ENCODE peak calls at places on chromosome 9, in seven cellular contexts. V, L, F, K, P, X and M are unnamed samples.

GRCh38 chr9:95584176-95584575 is 67.4 kb upstream of the PTCH1 start:
- DNase-seq in V (no peak), X (no peak), L (no peak), P (no peak), K (no peak), F (no peak), M (no peak)

GRCh38 chr9:127214421-127215265 is 49.9 kb upstream of the GARNL3 start:
- DNase-seq in L (peak), P (peak), K (peak), X (no peak), F (peak), V (no peak), M (peak)

GRCh38 chr9:38619556-38620447 is 594 bp downstream of the ANKRD18A start:
- DNase-seq in L (no peak), X (peak), F (no peak), V (no peak), K (no peak), P (no peak), M (no peak)

GRCh38 chr9:133115604-133116345 is 5.3 kb downstream of the RALGDS start:
- DNase-seq in P (peak), X (peak), L (peak), V (no peak), K (no peak), F (no peak), M (peak)

GRCh38 chr9:73133921-73134407 is 17.7 kb upstream of the ANXA1 start:
- DNase-seq in X (no peak), K (no peak), P (no peak), V (no peak), L (no peak), F (peak), M (no peak)

GRCh38 chr9:110452227-110452801 is 114.7 kb upstream of the TXNDC8 start:
- DNase-seq in P (no peak), K (peak), X (no peak), L (peak), V (no peak), F (peak), M (no peak)

GRCh38 chr9:97502222-97502983 is 937 bp downstream of the TMOD1 start:
- DNase-seq in F (peak), P (peak), L (no peak), X (peak), K (no peak), V (no peak), M (no peak)

GRCh38 chr9:87887661-87888480 is 5.2 kb downstream of the SPATA31E1 start:
- DNase-seq in P (no peak), V (no peak), X (no peak), L (no peak), F (no peak), K (no peak), M (no peak)

GRCh38 chr9:105205787-105206511 is 38.5 kb upstream of the SLC44A1 start:
- DNase-seq in P (peak), L (peak), V (peak), X (peak), F (peak), K (peak), M (peak)

GRCh38 chr9:133506653-133507038 is 18.1 kb downstream of the MYMK start:
- DNase-seq in X (peak), L (peak), V (peak), F (peak), P (peak), K (peak), M (peak)

GRCh38 chr9:107491081-107492053 is 1.8 kb upstream of the KLF4 start:
- DNase-seq in L (no peak), V (no peak), F (no peak), K (peak), P (peak), X (peak), M (no peak)

GRCh38 chr9:6413365-6414263 is 615 bp downstream of the UHRF2 start:
- DNase-seq in F (no peak), V (no peak), X (peak), K (no peak), P (no peak), L (peak), M (no peak)

GRCh38 chr9:117416856-117417255 is 2.0 kb upstream of the ASTN2 start:
- DNase-seq in V (no peak), F (no peak), L (no peak), X (no peak), K (no peak), P (no peak), M (no peak)

GRCh38 chr9:121528642-121529041 is 29.0 kb upstream of the GGTA1 start:
- DNase-seq in V (no peak), X (no peak), F (no peak), L (no peak), P (no peak), K (no peak), M (no peak)

GRCh38 chr9:115849679-115850412 is 303.7 kb upstream of the PAPPA start:
- DNase-seq in V (peak), K (no peak), L (peak), X (no peak), P (no peak), F (peak), M (peak)

GRCh38 chr9:92983984-92984589 is 36.8 kb downstream of the FGD3 start:
- DNase-seq in X (no peak), F (peak), V (no peak), P (no peak), L (peak), K (no peak), M (no peak)

GRCh38 chr9:108468364-108468763 is 387.4 kb downstream of the ACTL7B start:
- DNase-seq in P (peak), L (no peak), K (peak), X (no peak), F (peak), V (no peak), M (no peak)

GRCh38 chr9:109192732-109193361 is 25.8 kb upstream of the FRRS1L start:
- DNase-seq in X (no peak), K (peak), V (no peak), L (peak), F (peak), P (peak), M (no peak)

GRCh38 chr9:114484854-114485443 is 20.3 kb downstream of the WHRN start:
- DNase-seq in V (no peak), P (peak), F (peak), L (peak), K (peak), X (no peak), M (no peak)

GRCh38 chr9:126439402-126439765 is 112.8 kb downstream of the MVB12B start:
- DNase-seq in X (no peak), K (peak), F (peak), P (peak), V (peak), L (peak), M (peak)

GRCh38 chr9:7811679-7812078 is 12.1 kb upstream of the DMAC1 start:
- DNase-seq in L (no peak), X (no peak), V (no peak), F (no peak), K (no peak), P (no peak), M (no peak)

GRCh38 chr9:76560481-76560891 is 101.5 kb downstream of the GCNT1 start:
- DNase-seq in V (no peak), F (peak), L (peak), K (peak), X (no peak), P (no peak), M (peak)

GRCh38 chr9:90307177-90307833 is 335.3 kb downstream of the DIRAS2 start:
- DNase-seq in P (no peak), F (no peak), L (peak), V (no peak), X (no peak), K (peak), M (peak)

GRCh38 chr9:93826209-93826608 is 128.9 kb downstream of the BARX1 start:
- DNase-seq in F (no peak), K (no peak), V (no peak), P (no peak), X (no peak), L (no peak), M (no peak)

GRCh38 chr9:15707000-15707399 is 154.2 kb downstream of the CCDC171 start:
- DNase-seq in P (no peak), F (no peak), X (no peak), L (no peak), K (no peak), V (no peak), M (no peak)

GRCh38 chr9:109231593-109231992 is 64.5 kb upstream of the FRRS1L start:
- DNase-seq in V (no peak), K (no peak), L (no peak), X (no peak), P (no peak), F (peak), M (no peak)

GRCh38 chr9:120693609-120694008 is 20.7 kb downstream of the MEGF9 start:
- DNase-seq in K (no peak), V (no peak), P (no peak), F (no peak), X (no peak), L (no peak), M (no peak)

GRCh38 chr9:84397151-84397728 is 56.7 kb upstream of the SLC28A3 start:
- DNase-seq in V (no peak), L (peak), K (peak), F (peak), P (peak), X (peak), M (peak)

GRCh38 chr9:98584059-98584458 is 124.7 kb downstream of the GABBR2 start:
- DNase-seq in L (no peak), V (no peak), K (peak), P (no peak), X (no peak), F (no peak), M (no peak)

GRCh38 chr9:111959468-111959941 is 62.9 kb downstream of the UGCG start:
- DNase-seq in F (peak), P (no peak), X (peak), L (peak), V (peak), K (peak), M (no peak)

GRCh38 chr9:124036578-124036977 is 25.0 kb downstream of the LHX2 start:
- DNase-seq in K (no peak), L (no peak), V (no peak), P (no peak), F (no peak), X (no peak), M (no peak)

GRCh38 chr9:124040186-124040920 is 28.8 kb downstream of the LHX2 start:
- DNase-seq in V (no peak), L (peak), F (peak), K (peak), P (no peak), X (no peak), M (no peak)

GRCh38 chr9:124038790-124039633 is 27.4 kb downstream of the LHX2 start:
- DNase-seq in K (no peak), F (no peak), V (no peak), P (no peak), X (no peak), L (no peak), M (no peak)

GRCh38 chr9:124038239-124038638 is 26.7 kb downstream of the LHX2 start:
- DNase-seq in X (no peak), K (peak), F (no peak), L (no peak), P (no peak), V (no peak), M (no peak)

DNA sequence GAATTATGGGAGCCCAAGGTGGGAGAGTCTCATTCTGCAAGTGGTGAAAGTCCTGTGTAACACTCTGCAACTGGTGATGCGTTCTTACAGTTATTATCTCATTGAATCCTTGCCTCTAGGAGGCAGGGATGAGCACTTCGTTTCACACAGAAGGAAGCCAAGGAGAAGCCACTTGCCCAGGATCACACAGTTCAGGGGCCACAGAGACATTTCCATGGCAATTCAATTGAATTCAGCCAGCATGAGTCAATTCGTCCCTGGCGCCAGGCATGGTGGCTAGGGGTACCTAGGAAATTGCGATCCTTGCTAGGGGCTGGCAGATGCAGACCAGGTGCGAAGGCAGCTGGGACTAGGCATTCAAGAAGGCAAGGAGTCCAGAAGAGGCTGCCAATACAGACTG is 26.2 kb downstream of the LHX2 start:
- DNase-seq in K (no peak), V (no peak), F (no peak), P (no peak), X (no peak), L (no peak), M (no peak)
- TF ChIP-seq CTCF in K (peak), V (peak), F (no peak), P (no peak), X (no peak), L (no peak), M (no peak)

GRCh38 chr9:2023042-2023441 is 7.9 kb downstream of the SMARCA2 start:
- DNase-seq in F (no peak), L (no peak), X (no peak), K (no peak), V (no peak), P (no peak), M (no peak)
- H3K4me3 ChIP-seq in F (no peak), L (no peak), X (no peak), K (no peak), V (no peak), P (no peak), M (no peak)

GRCh38 chr9:82105729-82106128 is 117.2 kb downstream of the SPATA31D1 start:
- DNase-seq in V (no peak), X (no peak), L (no peak), K (no peak), P (no peak), F (no peak), M (no peak)

GRCh38 chr9:82106536-82106935 is 118.0 kb downstream of the SPATA31D1 start:
- DNase-seq in L (no peak), P (no peak), F (no peak), K (no peak), V (no peak), X (no peak), M (no peak)

GRCh38 chr9:82104252-82104651 is 115.7 kb downstream of the SPATA31D1 start:
- DNase-seq in X (no peak), P (no peak), V (no peak), F (no peak), K (no peak), L (no peak), M (no peak)

GRCh38 chr9:82101475-82101874 is 112.9 kb downstream of the SPATA31D1 start:
- DNase-seq in P (no peak), L (no peak), F (peak), X (no peak), K (no peak), V (no peak), M (no peak)
- TF ChIP-seq CTCF in P (no peak), L (no peak), F (peak), X (no peak), K (no peak), V (peak), M (no peak)

DNA sequence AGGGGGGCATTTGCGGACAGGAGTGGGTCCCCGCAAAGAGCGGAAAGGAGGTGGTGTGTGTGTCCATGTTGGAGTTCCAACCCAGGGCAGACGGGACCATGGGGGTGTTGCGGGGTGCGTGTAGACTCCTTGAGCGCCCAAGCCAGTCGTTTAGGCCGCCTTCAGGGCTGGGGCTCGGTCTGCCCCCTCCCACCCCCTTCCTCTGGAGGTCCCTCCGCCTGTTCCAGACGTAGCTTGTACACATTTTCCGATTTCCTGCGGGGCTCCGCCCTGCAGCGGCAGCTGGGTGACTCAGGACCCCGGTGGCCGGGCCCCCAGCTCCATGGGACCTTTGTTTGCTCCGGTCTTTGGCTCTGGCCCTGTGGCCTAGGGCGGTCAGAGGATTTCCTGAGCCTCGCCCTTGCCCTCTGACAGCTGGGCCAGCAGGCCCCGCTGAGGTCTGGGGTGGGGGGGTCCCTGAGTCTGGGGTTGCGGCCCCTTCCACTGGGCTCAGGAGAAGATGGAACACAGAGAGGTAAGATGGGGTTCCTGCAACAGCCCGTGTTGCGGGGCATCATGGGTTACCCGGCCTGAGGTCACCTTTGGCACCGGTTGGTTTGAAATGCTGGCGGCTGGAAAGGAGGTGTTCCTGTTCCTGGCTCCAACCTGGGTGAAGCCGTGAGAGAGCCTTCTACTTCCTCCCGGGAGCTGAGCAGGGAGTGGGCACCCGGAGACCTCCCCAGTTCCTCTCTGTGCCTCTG is 1.5 kb downstream of the PKN3 start:
- DNase-seq in L (no peak), V (no peak), K (no peak), X (peak), F (no peak), P (no peak), M (no peak)
- H3K4me3 ChIP-seq in L (peak), V (peak), K (peak), X (peak), F (peak), P (no peak), M (peak)

GRCh38 chr9:23117621-23118020 is 671.0 kb downstream of the DMRTA1 start:
- DNase-seq in F (peak), L (peak), V (no peak), X (no peak), K (no peak), P (no peak), M (peak)

GRCh38 chr9:23120630-23121029 is 674.0 kb downstream of the DMRTA1 start:
- DNase-seq in K (no peak), P (no peak), L (no peak), X (no peak), F (no peak), V (no peak), M (no peak)

DNA sequence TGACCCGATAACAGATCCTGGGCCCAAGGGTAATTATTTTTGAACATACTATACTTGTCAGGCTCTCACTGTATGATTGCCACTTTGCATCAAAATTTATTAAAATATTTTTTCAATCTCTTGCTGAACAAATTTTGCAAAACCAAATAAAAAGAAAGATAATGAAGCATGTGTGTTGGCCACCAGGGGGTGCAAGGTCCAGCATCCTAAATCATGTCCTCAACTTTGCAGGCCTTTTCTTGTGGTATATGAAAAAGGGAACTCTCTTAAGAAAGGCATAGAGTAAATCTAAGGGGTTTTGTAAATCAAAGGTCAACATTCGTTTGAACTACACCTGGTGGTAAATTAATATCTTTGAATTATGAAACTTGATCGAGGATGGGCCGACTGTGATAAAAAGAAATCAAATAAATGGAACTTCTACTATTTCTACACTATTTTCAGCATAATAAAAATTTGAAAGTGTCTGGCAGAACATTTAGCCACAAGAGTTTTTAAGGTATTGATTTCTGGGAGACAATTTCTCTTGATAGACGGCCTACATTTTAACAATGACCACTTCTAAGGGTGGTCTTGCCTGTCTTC is 676.5 kb downstream of the DMRTA1 start:
- DNase-seq in L (peak), V (no peak), F (peak), P (peak), X (peak), K (peak), M (peak)
- TF ChIP-seq CTCF in L (peak), V (peak), F (peak), P (peak), X (peak), K (peak), M (peak)

GRCh38 chr9:35538361-35539234 is 48.7 kb downstream of the RUSC2 start:
- DNase-seq in P (peak), K (peak), L (peak), V (peak), X (peak), F (peak), M (no peak)
- H3K4me3 ChIP-seq in P (no peak), K (peak), L (peak), V (peak), X (peak), F (peak), M (peak)

DNA sequence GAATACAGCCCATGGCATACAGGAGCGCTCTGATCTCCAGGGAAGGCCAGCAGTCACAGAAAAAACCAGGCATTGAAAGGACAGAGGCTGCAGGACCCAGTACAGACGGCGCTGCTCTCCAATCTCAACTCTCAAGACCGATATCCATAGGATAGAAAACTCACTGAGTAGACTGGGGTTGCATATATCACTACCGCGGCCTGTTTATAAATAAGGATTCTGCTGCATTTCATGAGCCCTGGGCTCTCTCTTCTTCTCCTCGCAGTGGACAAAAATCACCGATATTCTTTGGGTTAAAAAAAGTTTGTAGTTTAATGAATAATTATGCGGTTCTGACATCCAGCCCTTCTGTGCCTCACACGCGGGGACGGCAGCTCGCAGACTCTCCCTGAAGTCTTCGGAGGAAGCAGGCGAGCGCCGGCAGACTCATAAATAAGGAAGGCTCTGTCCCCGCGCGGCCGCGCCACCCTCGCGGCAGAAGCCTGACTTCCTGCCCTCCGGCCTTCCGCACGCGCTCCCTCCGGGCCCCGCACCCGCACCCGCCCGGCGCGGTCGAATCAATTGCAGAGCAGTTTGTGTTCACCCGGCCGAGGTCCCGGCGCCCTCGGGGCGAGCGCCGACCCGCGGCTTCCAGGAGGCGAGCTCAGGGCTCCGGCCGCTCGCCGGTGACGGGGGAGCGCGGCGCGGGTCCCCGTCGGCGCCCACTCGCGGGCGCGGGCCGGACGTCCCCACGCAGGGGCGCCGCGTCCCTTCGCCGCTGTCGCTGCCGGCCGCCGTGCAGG is at the start of gene FAM78A:
- DNase-seq in X (peak), L (no peak), K (peak), F (peak), P (peak), V (no peak), M (no peak)
- TF ChIP-seq CTCF in X (no peak), L (no peak), K (no peak), F (no peak), P (no peak), V (no peak), M (no peak)